ENCODE peak calls at places on chromosomes 4 and X, in eight cellular contexts. O is CD8-positive, alpha-beta memory T cell; U is heart right ventricle; L is BE2C; A is pancreas; J is SK-N-SH; Y is heart left ventricle; X is SJSA1. Z is an unnamed sample. For H3K4me1, the result is how much of the 10 kb centered on the place peaks cover.

GRCh38 chrX:131262738-131263679 is 26.1 kb downstream of the IGSF1 start:
- DNase-seq in O (no peak), U (peak), L (peak), A (peak), J (no peak), Y (no peak), X (no peak), Z (no peak)

GRCh38 chrX:11461181-11462001 is 168.2 kb downstream of the AMELX start:
- DNase-seq in O (no peak), U (no peak), L (no peak), A (no peak), J (no peak), Y (no peak), X (no peak), Z (no peak)

GRCh38 chr4:8637456-8637984 is 45.0 kb downstream of the CPZ start:
- DNase-seq in O (no peak), U (no peak), L (peak), A (no peak), J (no peak), Y (no peak), X (no peak), Z (no peak)

GRCh38 chrX:139692506-139692849 is 15.5 kb downstream of the MCF2 start:
- DNase-seq in O (no peak), U (no peak), L (no peak), A (peak), J (no peak), Y (no peak), X (no peak), Z (no peak)

GRCh38 chr4:25022741-25023140 is 8.0 kb downstream of the LGI2 start:
- DNase-seq in O (no peak), U (no peak), L (no peak), A (no peak), J (no peak), Y (no peak), X (no peak), Z (no peak)

GRCh38 chr4:921830-922331 is 10.2 kb downstream of the GAK start:
- DNase-seq in O (no peak), U (no peak), L (no peak), A (no peak), J (peak), Y (no peak), X (no peak), Z (no peak)

GRCh38 chrX:13473666-13474516 is 95.5 kb upstream of the EGFL6 start:
- DNase-seq in O (no peak), U (no peak), L (no peak), A (no peak), J (no peak), Y (peak), X (no peak), Z (no peak)

GRCh38 chr4:121034010-121034409 is 38.3 kb downstream of the NDNF start:
- DNase-seq in O (no peak), U (no peak), L (no peak), A (peak), J (no peak), Y (no peak), X (no peak), Z (no peak)

GRCh38 chr4:163395758-163396157 is 52.1 kb downstream of the NPY5R start:
- DNase-seq in O (no peak), U (no peak), L (no peak), A (no peak), J (no peak), Y (no peak), X (no peak), Z (no peak)

GRCh38 chrX:15769300-15769954 is 20.9 kb upstream of the ZRSR2 start:
- DNase-seq in O (no peak), U (no peak), L (no peak), A (no peak), J (no peak), Y (no peak), X (no peak), Z (no peak)

GRCh38 chr4:8285143-8285975 is 15.8 kb downstream of the HTRA3 start:
- DNase-seq in O (no peak), U (peak), L (no peak), A (no peak), J (no peak), Y (no peak), X (no peak), Z (no peak)

DNA sequence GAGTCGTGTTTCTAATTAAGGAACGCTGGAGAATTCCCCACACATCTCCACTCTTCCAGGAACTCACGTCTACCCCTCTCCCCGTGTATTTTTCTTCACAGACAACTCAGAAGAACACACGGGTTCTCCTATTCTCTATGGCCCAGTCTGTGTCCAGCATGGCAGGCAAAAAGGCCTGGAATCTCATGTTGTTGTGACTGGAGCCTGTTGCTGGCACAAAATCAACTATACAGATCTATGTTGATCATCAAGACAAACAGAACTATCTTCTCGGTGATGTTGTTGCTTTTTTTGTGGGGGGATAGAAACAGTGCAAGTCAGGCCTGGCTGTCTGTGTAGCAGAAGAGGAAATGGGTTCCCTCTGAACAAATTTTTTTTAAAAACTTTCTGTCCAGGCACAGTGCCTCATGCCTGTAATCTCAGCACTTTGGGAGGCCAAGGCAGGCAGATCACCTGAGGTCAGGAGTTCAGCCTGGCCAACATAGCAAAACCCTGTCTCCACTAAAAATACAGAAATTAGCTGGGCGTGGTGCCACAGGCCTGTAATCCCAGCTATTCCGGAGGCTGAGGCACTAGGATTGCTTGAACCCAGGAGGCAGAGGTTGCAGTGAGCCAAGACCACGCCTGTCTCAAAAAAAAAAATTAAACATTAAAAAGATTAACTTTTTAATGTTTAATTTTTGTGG is 50.5 kb upstream of the CBR4 start:
- DNase-seq in O (no peak), U (no peak), L (no peak), A (no peak), J (no peak), Y (no peak), X (no peak), Z (no peak)
- H3K4me1 ChIP-seq in O (under half), U (under half), L (under half), A (under half), J (under half), Y (under half), X (under half), Z (under half)

DNA sequence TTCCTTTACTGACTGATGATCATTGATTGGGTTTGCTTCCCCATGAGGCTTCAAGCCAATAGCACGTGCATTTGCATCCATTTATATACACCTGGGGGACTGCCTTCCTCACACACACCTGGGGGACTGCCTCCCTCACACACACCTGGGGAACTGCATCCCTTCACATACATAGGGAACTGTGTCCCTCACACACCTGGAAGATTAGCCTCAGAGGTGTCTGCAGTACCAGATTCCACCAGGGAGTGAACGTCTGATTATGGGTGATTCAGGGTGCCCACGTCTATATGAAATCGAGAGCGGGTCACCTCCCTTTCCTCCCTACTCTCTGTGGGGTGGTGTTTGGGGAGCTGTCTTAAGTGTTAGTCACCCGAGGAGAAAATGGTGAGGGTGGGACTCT is 16.9 kb downstream of the CD99 start:
- DNase-seq in O (no peak), U (no peak), L (no peak), A (no peak), J (no peak), Y (no peak), X (no peak), Z (no peak)
- H3K4me1 ChIP-seq in O (half or more), U (half or more), L (under half), A (under half), J (under half), Y (half or more), X (under half), Z (half or more)

GRCh38 chr4:98327694-98328093 is 66.5 kb downstream of the RAP1GDS1 start:
- DNase-seq in O (no peak), U (no peak), L (no peak), A (no peak), J (no peak), Y (no peak), X (no peak), Z (no peak)
- H3K4me1 ChIP-seq in O (under half), U (under half), L (under half), A (under half), J (under half), Y (under half), X (under half), Z (under half)

GRCh38 chr4:141645611-141646340 is 9.4 kb downstream of the IL15 start:
- DNase-seq in O (no peak), U (no peak), L (no peak), A (no peak), J (no peak), Y (no peak), X (peak), Z (no peak)

GRCh38 chr4:141642068-141642467 is 5.7 kb downstream of the IL15 start:
- DNase-seq in O (no peak), U (no peak), L (no peak), A (no peak), J (no peak), Y (no peak), X (no peak), Z (no peak)

GRCh38 chr4:141643557-141643956 is 7.2 kb downstream of the IL15 start:
- DNase-seq in O (no peak), U (no peak), L (no peak), A (no peak), J (no peak), Y (no peak), X (peak), Z (no peak)

GRCh38 chr4:141640692-141641091 is 4.3 kb downstream of the IL15 start:
- DNase-seq in O (no peak), U (no peak), L (no peak), A (no peak), J (no peak), Y (no peak), X (no peak), Z (no peak)

GRCh38 chr4:141642711-141643110 is 6.3 kb downstream of the IL15 start:
- DNase-seq in O (no peak), U (no peak), L (no peak), A (no peak), J (no peak), Y (no peak), X (no peak), Z (no peak)
- H3K4me1 ChIP-seq in O (under half), U (under half), L (under half), A (under half), J (under half), Y (under half), X (half or more), Z (under half)

GRCh38 chr4:182429896-182430295 is 186.7 kb downstream of the TENM3 start:
- DNase-seq in O (no peak), U (no peak), L (no peak), A (no peak), J (no peak), Y (no peak), X (no peak), Z (no peak)
- H3K4me1 ChIP-seq in O (under half), U (under half), L (under half), A (under half), J (under half), Y (under half), X (under half), Z (under half)

GRCh38 chr4:95108883-95109421 is 351.2 kb downstream of the BMPR1B start:
- DNase-seq in O (no peak), U (no peak), L (no peak), A (no peak), J (no peak), Y (no peak), X (no peak), Z (no peak)

GRCh38 chr4:95107004-95107403 is 349.2 kb downstream of the BMPR1B start:
- DNase-seq in O (no peak), U (no peak), L (no peak), A (no peak), J (no peak), Y (no peak), X (no peak), Z (no peak)

GRCh38 chr4:95105983-95106382 is 348.2 kb downstream of the BMPR1B start:
- DNase-seq in O (no peak), U (no peak), L (no peak), A (no peak), J (no peak), Y (no peak), X (no peak), Z (no peak)

GRCh38 chr4:95106408-95106928 is 348.7 kb downstream of the BMPR1B start:
- DNase-seq in O (no peak), U (no peak), L (no peak), A (no peak), J (no peak), Y (no peak), X (no peak), Z (no peak)

DNA sequence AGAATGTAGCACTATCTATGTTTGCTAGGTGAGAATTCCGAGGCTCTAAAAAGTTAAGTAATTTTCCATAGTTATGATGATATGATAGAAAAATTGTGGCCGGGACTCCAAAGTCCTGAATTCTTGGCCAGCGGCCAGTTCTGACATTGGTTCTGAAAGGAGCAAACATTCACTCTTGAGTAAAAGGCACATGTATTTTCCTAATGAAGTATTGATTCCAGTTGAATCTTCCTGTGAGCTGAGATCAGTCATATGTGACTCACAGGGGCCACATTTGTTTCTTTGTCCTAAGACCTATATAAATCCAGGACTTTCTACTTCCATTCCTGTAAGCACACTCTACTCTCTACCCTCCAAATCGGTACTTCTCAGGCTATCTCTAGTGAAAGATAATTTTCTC is 349.9 kb downstream of the BMPR1B start:
- DNase-seq in O (no peak), U (no peak), L (no peak), A (peak), J (no peak), Y (no peak), X (no peak), Z (peak)
- H3K4me1 ChIP-seq in O (under half), U (under half), L (under half), A (under half), J (under half), Y (under half), X (under half), Z (under half)

GRCh38 chr4:20320232-20320631 is 68.5 kb downstream of the SLIT2 start:
- DNase-seq in O (no peak), U (no peak), L (no peak), A (no peak), J (no peak), Y (no peak), X (no peak), Z (no peak)

GRCh38 chr4:20318011-20318898 is 66.5 kb downstream of the SLIT2 start:
- DNase-seq in O (no peak), U (no peak), L (no peak), A (no peak), J (no peak), Y (no peak), X (no peak), Z (no peak)

GRCh38 chr4:20319785-20320184 is 68.1 kb downstream of the SLIT2 start:
- DNase-seq in O (no peak), U (no peak), L (no peak), A (no peak), J (no peak), Y (no peak), X (no peak), Z (no peak)

GRCh38 chr4:20317424-20317985 is 65.8 kb downstream of the SLIT2 start:
- DNase-seq in O (no peak), U (no peak), L (no peak), A (no peak), J (no peak), Y (no peak), X (no peak), Z (no peak)

DNA sequence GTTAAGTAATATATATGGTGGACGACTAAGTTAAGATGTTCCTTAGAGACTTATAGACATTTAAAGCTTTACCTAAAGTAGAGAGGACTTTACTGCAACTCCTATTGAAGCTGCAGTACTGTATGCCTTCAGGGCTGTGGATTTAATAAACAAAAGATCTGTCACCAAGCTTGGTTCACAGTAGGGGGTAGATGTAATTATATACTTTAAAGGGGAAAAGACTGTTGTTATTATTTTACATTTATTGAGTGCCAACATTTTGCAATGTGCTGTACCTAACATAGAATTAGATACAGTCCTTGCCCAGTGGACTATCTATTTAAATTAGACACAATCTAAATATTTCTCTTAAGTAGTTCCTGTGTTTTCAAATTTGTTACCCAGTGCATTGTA is 67.2 kb downstream of the SLIT2 start:
- DNase-seq in O (no peak), U (no peak), L (no peak), A (no peak), J (no peak), Y (no peak), X (no peak), Z (no peak)
- H3K4me1 ChIP-seq in O (under half), U (under half), L (under half), A (under half), J (under half), Y (under half), X (under half), Z (under half)

GRCh38 chr4:177442623-177443155 is 452 bp upstream of the AGA start:
- DNase-seq in O (no peak), U (no peak), L (no peak), A (no peak), J (peak), Y (peak), X (no peak), Z (no peak)
- H3K4me1 ChIP-seq in O (under half), U (under half), L (under half), A (under half), J (under half), Y (under half), X (under half), Z (under half)

GRCh38 chrX:21885568-21885967 is 29.8 kb downstream of the YY2 start:
- DNase-seq in O (no peak), U (no peak), L (no peak), A (no peak), J (no peak), Y (no peak), X (peak), Z (no peak)
- H3K4me1 ChIP-seq in O (under half), U (under half), L (under half), A (under half), J (under half), Y (under half), X (under half), Z (under half)

Z was measured in RWPE2.